ENCODE peak calls at places on chromosome 11, in four cellular contexts. P is gastrocnemius medialis, F is sciatic nerve, Y is cortex of kidney. Z is an unnamed sample.

GRCh38 chr11:73542175-73542574 is 55.7 kb downstream of the FAM168A start:
- DNase-seq in Y (no peak), P (no peak), F (no peak), Z (no peak)

GRCh38 chr11:60370811-60371297 is 7.5 kb upstream of the MS4A7 start:
- DNase-seq in P (no peak), Y (no peak), F (no peak), Z (no peak)

GRCh38 chr11:78354741-78355705 is 62.6 kb downstream of the GAB2 start:
- DNase-seq in F (no peak), P (no peak), Y (no peak), Z (no peak)

GRCh38 chr11:108580043-108580442 is 13.5 kb downstream of the EXPH5 start:
- DNase-seq in F (no peak), Y (no peak), P (no peak), Z (no peak)

GRCh38 chr11:72569966-72570892 is 104.0 kb downstream of the PDE2A start:
- DNase-seq in P (no peak), F (no peak), Y (no peak), Z (no peak)

GRCh38 chr11:77100166-77101042 is 2.2 kb upstream of the OMP start:
- DNase-seq in Y (no peak), P (no peak), F (peak), Z (no peak)

GRCh38 chr11:129451524-129451923 is 75.9 kb downstream of the BARX2 start:
- DNase-seq in F (no peak), Y (no peak), P (no peak), Z (no peak)

GRCh38 chr11:95767498-95767897 is 22.1 kb downstream of the FAM76B start:
- DNase-seq in Y (no peak), F (no peak), P (no peak), Z (no peak)

GRCh38 chr11:61004841-61005240 is 33.4 kb downstream of the CD6 start:
- DNase-seq in Y (no peak), F (no peak), P (no peak), Z (no peak)

GRCh38 chr11:59224419-59224928 is 11.7 kb upstream of the MPEG1 start:
- DNase-seq in F (no peak), Y (no peak), P (peak), Z (no peak)

GRCh38 chr11:64219755-64220154 is 6.2 kb downstream of the TRPT1 start:
- DNase-seq in P (no peak), F (no peak), Y (no peak), Z (no peak)

Z was measured in H54.